ENCODE peak calls at places on chromosomes 11 and 22, in four cellular contexts. K, W, Q and C are unnamed samples.

GRCh38 chr11:56783448-56784041 is 35.0 kb upstream of the OR9G4 start:
- DNase-seq in K (no peak), W (peak), Q (peak), C (no peak)

GRCh38 chr11:10483174-10483573 is 28.1 kb downstream of the AMPD3 start:
- DNase-seq in K (no peak), W (no peak), Q (no peak), C (no peak)

GRCh38 chr11:70398834-70399680 is 728 bp downstream of the CTTN start:
- DNase-seq in K (no peak), W (no peak), Q (no peak), C (peak)

GRCh38 chr11:79100093-79100704 is 340.6 kb downstream of the TENM4 start:
- DNase-seq in K (no peak), W (peak), Q (peak), C (peak)

GRCh38 chr11:119236490-119236889 is 30.4 kb downstream of the CBL start:
- DNase-seq in K (no peak), W (no peak), Q (no peak), C (no peak)

GRCh38 chr22:46931414-46931813 is 169.0 kb downstream of the TBC1D22A start:
- DNase-seq in K (no peak), W (no peak), Q (no peak), C (no peak)

GRCh38 chr11:16876053-16876752 is 137.8 kb downstream of the C11orf58 start:
- DNase-seq in K (no peak), W (no peak), Q (no peak), C (no peak)

GRCh38 chr22:24737582-24737981 is 36.9 kb downstream of the PIWIL3 start:
- DNase-seq in K (no peak), W (no peak), Q (no peak), C (no peak)

GRCh38 chr22:37335819-37336199 is 53.5 kb downstream of the CYTH4 start:
- DNase-seq in K (no peak), W (no peak), Q (no peak), C (no peak)

GRCh38 chr22:49328076-49328475 is 499.6 kb downstream of the BRD1 start:
- DNase-seq in K (no peak), W (no peak), Q (no peak), C (no peak)

GRCh38 chr22:41398921-41399320 is 17.2 kb downstream of the TEF start:
- DNase-seq in K (no peak), W (no peak), Q (no peak), C (no peak)

GRCh38 chr22:23754220-23754919 is at the start of gene VPREB3:
- DNase-seq in K (no peak), W (no peak), Q (no peak), C (no peak)

GRCh38 chr11:128458316-128458715 is 129.0 kb downstream of the ETS1 start:
- DNase-seq in K (no peak), W (no peak), Q (no peak), C (no peak)

GRCh38 chr11:119901657-119902577 is 172.9 kb upstream of the NECTIN1 start:
- DNase-seq in K (no peak), W (no peak), Q (no peak), C (no peak)

GRCh38 chr22:46536559-46537220 is 730 bp downstream of the CELSR1 start:
- DNase-seq in K (no peak), W (no peak), Q (no peak), C (no peak)

GRCh38 chr22:38728899-38729796 is 23.4 kb downstream of the GTPBP1 start:
- DNase-seq in K (no peak), W (no peak), Q (no peak), C (no peak)

GRCh38 chr11:75273989-75274391 is 33.4 kb downstream of the TPBGL start:
- DNase-seq in K (no peak), W (no peak), Q (no peak), C (peak)

GRCh38 chr11:95341246-95341645 is 110.2 kb upstream of the SESN3 start:
- DNase-seq in K (no peak), W (no peak), Q (no peak), C (no peak)

GRCh38 chr22:42202669-42203068 is 67.8 kb downstream of the TCF20 start:
- DNase-seq in K (peak), W (no peak), Q (no peak), C (peak)

GRCh38 chr22:39490135-39490798 is 11.8 kb upstream of the MIEF1 start:
- DNase-seq in K (peak), W (peak), Q (peak), C (peak)

GRCh38 chr11:63805844-63806415 is 7.3 kb upstream of the SPINDOC start:
- DNase-seq in K (no peak), W (no peak), Q (no peak), C (no peak)

GRCh38 chr11:10382518-10382917 is 72.5 kb upstream of the AMPD3 start:
- DNase-seq in K (no peak), W (no peak), Q (no peak), C (peak)

GRCh38 chr11:74057251-74058151 is 48.6 kb upstream of the UCP3 start:
- DNase-seq in K (no peak), W (no peak), Q (no peak), C (no peak)

GRCh38 chr11:34238533-34238932 is 119.3 kb downstream of the ABTB2 start:
- DNase-seq in K (no peak), W (no peak), Q (no peak), C (no peak)

GRCh38 chr11:92424281-92424680 is 199.7 kb downstream of the FAT3 start:
- DNase-seq in K (no peak), W (no peak), Q (no peak), C (no peak)

GRCh38 chr22:33114570-33114969 is 56.4 kb upstream of the SYN3 start:
- DNase-seq in K (no peak), W (no peak), Q (no peak), C (no peak)

GRCh38 chr22:40499187-40499753 is 128.9 kb downstream of the SGSM3 start:
- DNase-seq in K (no peak), W (no peak), Q (no peak), C (no peak)

GRCh38 chr11:116515666-116516184 is 257.1 kb downstream of the BUD13 start:
- DNase-seq in K (no peak), W (peak), Q (peak), C (no peak)

GRCh38 chr11:64759131-64759721 is 548 bp downstream of the PYGM start:
- DNase-seq in K (no peak), W (no peak), Q (no peak), C (no peak)

GRCh38 chr11:16946477-16947282 is 67.5 kb downstream of the PLEKHA7 start:
- DNase-seq in K (no peak), W (peak), Q (no peak), C (peak)

GRCh38 chr11:12430351-12430750 is 53.0 kb downstream of the PARVA start:
- DNase-seq in K (no peak), W (no peak), Q (no peak), C (no peak)

GRCh38 chr11:83004855-83005556 is 66.7 kb downstream of the RAB30 start:
- DNase-seq in K (no peak), W (peak), Q (no peak), C (peak)

GRCh38 chr22:20094158-20094807 is 14.2 kb downstream of the DGCR8 start:
- DNase-seq in K (no peak), W (no peak), Q (no peak), C (no peak)

GRCh38 chr11:105667441-105667840 is 57.6 kb downstream of the GRIA4 start:
- DNase-seq in K (no peak), W (no peak), Q (no peak), C (no peak)

GRCh38 chr22:41480397-41480735 is 11.4 kb downstream of the ACO2 start:
- DNase-seq in K (no peak), W (no peak), Q (no peak), C (no peak)

GRCh38 chr22:23183107-23183698 is 2.9 kb downstream of the BCR start:
- DNase-seq in K (no peak), W (peak), Q (peak), C (peak)

GRCh38 chr11:128052912-128053641 is 534.3 kb downstream of the ETS1 start:
- DNase-seq in K (no peak), W (no peak), Q (peak), C (no peak)

GRCh38 chr22:50039669-50040458 is 18.2 kb downstream of the TTLL8 start:
- DNase-seq in K (no peak), W (no peak), Q (no peak), C (no peak)